ENCODE peak calls at places on chromosomes 13 and 19, in eight cellular contexts. One of them, this sample, is unnamed.

GRCh38 chr19:19040417-19040816 is 7.0 kb downstream of the ARMC6 start:
- DNase-seq in HTR-8/SVneo: no peak
- DNase-seq in kidney tubule cell: no peak
- DNase-seq in AG10803: peak; percentile 96
- DNase-seq in fibroblast of the aortic adventitia: peak; percentile 98
- DNase-seq in left colon: no peak
- DNase-seq in T-helper 2 cell treated with Interferon-gamma antibody and Interleukin-4, amounts not matched to agents 5 μg/mL and 100 μg/mL, for 36 hours: no peak
- DNase-seq in AG04450: peak; percentile 80
- DNase-seq in this sample: no peak

GRCh38 chr13:103194871-103195270 is 128.7 kb upstream of the SLC10A2 start:
- DNase-seq in HTR-8/SVneo: no peak
- DNase-seq in kidney tubule cell: no peak
- DNase-seq in AG10803: no peak
- DNase-seq in fibroblast of the aortic adventitia: no peak
- DNase-seq in left colon: no peak
- DNase-seq in T-helper 2 cell treated with Interferon-gamma antibody and Interleukin-4, amounts not matched to agents 5 μg/mL and 100 μg/mL, for 36 hours: no peak
- DNase-seq in AG04450: no peak
- DNase-seq in this sample: no peak

GRCh38 chr19:27733551-27734266 is 1479.2 kb downstream of the UQCRFS1 start:
- DNase-seq in HTR-8/SVneo: no peak
- DNase-seq in kidney tubule cell: peak; percentile 61
- DNase-seq in AG10803: no peak
- DNase-seq in fibroblast of the aortic adventitia: no peak
- DNase-seq in left colon: no peak
- DNase-seq in T-helper 2 cell treated with Interferon-gamma antibody and Interleukin-4, amounts not matched to agents 5 μg/mL and 100 μg/mL, for 36 hours: no peak
- DNase-seq in AG04450: no peak
- DNase-seq in this sample: no peak

GRCh38 chr19:3656073-3656746 is 29.6 kb upstream of the CACTIN start:
- DNase-seq in HTR-8/SVneo: peak; percentile 36
- DNase-seq in kidney tubule cell: no peak
- DNase-seq in AG10803: peak; percentile 66
- DNase-seq in fibroblast of the aortic adventitia: no peak
- DNase-seq in left colon: no peak
- DNase-seq in T-helper 2 cell treated with Interferon-gamma antibody and Interleukin-4, amounts not matched to agents 5 μg/mL and 100 μg/mL, for 36 hours: no peak
- DNase-seq in AG04450: no peak
- DNase-seq in this sample: no peak

GRCh38 chr13:20702945-20703784 is at the start of gene IL17D:
- DNase-seq in HTR-8/SVneo: no peak
- DNase-seq in kidney tubule cell: peak; percentile 28
- DNase-seq in AG10803: no peak
- DNase-seq in fibroblast of the aortic adventitia: no peak
- DNase-seq in left colon: no peak
- DNase-seq in T-helper 2 cell treated with Interferon-gamma antibody and Interleukin-4, amounts not matched to agents 5 μg/mL and 100 μg/mL, for 36 hours: peak; percentile 16
- DNase-seq in AG04450: no peak
- DNase-seq in this sample: peak; percentile 44

GRCh38 chr19:1718382-1719315 is 34.7 kb upstream of the ONECUT3 start:
- DNase-seq in HTR-8/SVneo: no peak
- DNase-seq in kidney tubule cell: no peak
- DNase-seq in AG10803: no peak
- DNase-seq in fibroblast of the aortic adventitia: no peak
- DNase-seq in left colon: no peak
- DNase-seq in T-helper 2 cell treated with Interferon-gamma antibody and Interleukin-4, amounts not matched to agents 5 μg/mL and 100 μg/mL, for 36 hours: no peak
- DNase-seq in AG04450: no peak
- DNase-seq in this sample: no peak

GRCh38 chr19:10699650-10700335 is 1.4 kb upstream of the QTRT1 start:
- DNase-seq in HTR-8/SVneo: peak; percentile 77
- DNase-seq in kidney tubule cell: peak; percentile 67
- DNase-seq in AG10803: peak; percentile 50
- DNase-seq in fibroblast of the aortic adventitia: peak; percentile 74
- DNase-seq in left colon: peak; percentile 46
- DNase-seq in T-helper 2 cell treated with Interferon-gamma antibody and Interleukin-4, amounts not matched to agents 5 μg/mL and 100 μg/mL, for 36 hours: peak; percentile 53
- DNase-seq in AG04450: peak; percentile 23
- DNase-seq in this sample: no peak

GRCh38 chr13:99051768-99052455 is 74.0 kb upstream of the DOCK9 start:
- DNase-seq in HTR-8/SVneo: no peak
- DNase-seq in kidney tubule cell: no peak
- DNase-seq in AG10803: no peak
- DNase-seq in fibroblast of the aortic adventitia: no peak
- DNase-seq in left colon: no peak
- DNase-seq in T-helper 2 cell treated with Interferon-gamma antibody and Interleukin-4, amounts not matched to agents 5 μg/mL and 100 μg/mL, for 36 hours: no peak
- DNase-seq in AG04450: no peak
- DNase-seq in this sample: no peak

GRCh38 chr13:27151798-27152599 is 19.6 kb downstream of the USP12 start:
- DNase-seq in HTR-8/SVneo: no peak
- DNase-seq in kidney tubule cell: peak; percentile 44
- DNase-seq in AG10803: no peak
- DNase-seq in fibroblast of the aortic adventitia: no peak
- DNase-seq in left colon: no peak
- DNase-seq in T-helper 2 cell treated with Interferon-gamma antibody and Interleukin-4, amounts not matched to agents 5 μg/mL and 100 μg/mL, for 36 hours: no peak
- DNase-seq in AG04450: no peak
- DNase-seq in this sample: no peak

GRCh38 chr13:91054902-91055301 is 292.6 kb upstream of the MIR17HG start:
- DNase-seq in HTR-8/SVneo: no peak
- DNase-seq in kidney tubule cell: no peak
- DNase-seq in AG10803: no peak
- DNase-seq in fibroblast of the aortic adventitia: no peak
- DNase-seq in left colon: no peak
- DNase-seq in T-helper 2 cell treated with Interferon-gamma antibody and Interleukin-4, amounts not matched to agents 5 μg/mL and 100 μg/mL, for 36 hours: no peak
- DNase-seq in AG04450: no peak
- DNase-seq in this sample: no peak

GRCh38 chr13:32318072-32318471 is 2.8 kb downstream of the BRCA2 start:
- DNase-seq in HTR-8/SVneo: no peak
- DNase-seq in kidney tubule cell: no peak
- DNase-seq in AG10803: peak; percentile 44
- DNase-seq in fibroblast of the aortic adventitia: no peak
- DNase-seq in left colon: no peak
- DNase-seq in T-helper 2 cell treated with Interferon-gamma antibody and Interleukin-4, amounts not matched to agents 5 μg/mL and 100 μg/mL, for 36 hours: no peak
- DNase-seq in AG04450: no peak
- DNase-seq in this sample: no peak

GRCh38 chr19:47247308-47247990 is 8.9 kb upstream of the CCDC9 start:
- DNase-seq in HTR-8/SVneo: no peak
- DNase-seq in kidney tubule cell: peak; percentile 73
- DNase-seq in AG10803: peak; percentile 79
- DNase-seq in fibroblast of the aortic adventitia: peak; percentile 85
- DNase-seq in left colon: no peak
- DNase-seq in T-helper 2 cell treated with Interferon-gamma antibody and Interleukin-4, amounts not matched to agents 5 μg/mL and 100 μg/mL, for 36 hours: peak; percentile 75
- DNase-seq in AG04450: peak; percentile 49
- DNase-seq in this sample: peak; percentile 16

GRCh38 chr19:14006766-14007562 is 844 bp upstream of the RFX1 start:
- DNase-seq in HTR-8/SVneo: peak; percentile 83
- DNase-seq in kidney tubule cell: no peak
- DNase-seq in AG10803: no peak
- DNase-seq in fibroblast of the aortic adventitia: no peak
- DNase-seq in left colon: no peak
- DNase-seq in T-helper 2 cell treated with Interferon-gamma antibody and Interleukin-4, amounts not matched to agents 5 μg/mL and 100 μg/mL, for 36 hours: no peak
- DNase-seq in AG04450: no peak
- DNase-seq in this sample: no peak

GRCh38 chr19:53091413-53091812 is 11.8 kb downstream of the ZNF160 start:
- DNase-seq in HTR-8/SVneo: no peak
- DNase-seq in kidney tubule cell: no peak
- DNase-seq in AG10803: no peak
- DNase-seq in fibroblast of the aortic adventitia: no peak
- DNase-seq in left colon: no peak
- DNase-seq in T-helper 2 cell treated with Interferon-gamma antibody and Interleukin-4, amounts not matched to agents 5 μg/mL and 100 μg/mL, for 36 hours: no peak
- DNase-seq in AG04450: no peak
- DNase-seq in this sample: no peak

GRCh38 chr13:50948576-50948975 is 39.0 kb downstream of the RNASEH2B start:
- DNase-seq in HTR-8/SVneo: no peak
- DNase-seq in kidney tubule cell: no peak
- DNase-seq in AG10803: peak; percentile 24
- DNase-seq in fibroblast of the aortic adventitia: peak; percentile 25
- DNase-seq in left colon: no peak
- DNase-seq in T-helper 2 cell treated with Interferon-gamma antibody and Interleukin-4, amounts not matched to agents 5 μg/mL and 100 μg/mL, for 36 hours: no peak
- DNase-seq in AG04450: no peak
- DNase-seq in this sample: no peak

GRCh38 chr13:94617389-94618000 is 15.8 kb downstream of the GPR180 start:
- DNase-seq in HTR-8/SVneo: no peak
- DNase-seq in kidney tubule cell: peak; percentile 20
- DNase-seq in AG10803: peak; percentile 13
- DNase-seq in fibroblast of the aortic adventitia: peak; percentile 47
- DNase-seq in left colon: no peak
- DNase-seq in T-helper 2 cell treated with Interferon-gamma antibody and Interleukin-4, amounts not matched to agents 5 μg/mL and 100 μg/mL, for 36 hours: no peak
- DNase-seq in AG04450: no peak
- DNase-seq in this sample: no peak

GRCh38 chr13:32426981-32427851 is 714 bp downstream of the N4BP2L1 start:
- DNase-seq in HTR-8/SVneo: no peak
- DNase-seq in kidney tubule cell: peak; percentile 18
- DNase-seq in AG10803: peak; percentile 17
- DNase-seq in fibroblast of the aortic adventitia: peak; percentile 13
- DNase-seq in left colon: peak; percentile 46
- DNase-seq in T-helper 2 cell treated with Interferon-gamma antibody and Interleukin-4, amounts not matched to agents 5 μg/mL and 100 μg/mL, for 36 hours: peak; percentile 59
- DNase-seq in AG04450: no peak
- DNase-seq in this sample: peak; percentile 50

GRCh38 chr19:12994701-12995595 is at the start of gene NFIX:
- DNase-seq in HTR-8/SVneo: no peak
- DNase-seq in kidney tubule cell: peak; percentile 70
- DNase-seq in AG10803: peak; percentile 68
- DNase-seq in fibroblast of the aortic adventitia: peak; percentile 62
- DNase-seq in left colon: peak; percentile 67
- DNase-seq in T-helper 2 cell treated with Interferon-gamma antibody and Interleukin-4, amounts not matched to agents 5 μg/mL and 100 μg/mL, for 36 hours: peak; percentile 59
- DNase-seq in AG04450: no peak
- DNase-seq in this sample: peak; percentile 29

GRCh38 chr19:41958367-41959055 is 610 bp downstream of the RABAC1 start:
- DNase-seq in HTR-8/SVneo: peak; percentile 73
- DNase-seq in kidney tubule cell: peak; percentile 76
- DNase-seq in AG10803: peak; percentile 64
- DNase-seq in fibroblast of the aortic adventitia: peak; percentile 53
- DNase-seq in left colon: peak; percentile 95
- DNase-seq in T-helper 2 cell treated with Interferon-gamma antibody and Interleukin-4, amounts not matched to agents 5 μg/mL and 100 μg/mL, for 36 hours: peak; percentile 84
- DNase-seq in AG04450: peak; percentile 13
- DNase-seq in this sample: peak; percentile 27

GRCh38 chr13:30053904-30054303 is 203.5 kb upstream of the UBL3 start:
- DNase-seq in HTR-8/SVneo: no peak
- DNase-seq in kidney tubule cell: no peak
- DNase-seq in AG10803: no peak
- DNase-seq in fibroblast of the aortic adventitia: no peak
- DNase-seq in left colon: no peak
- DNase-seq in T-helper 2 cell treated with Interferon-gamma antibody and Interleukin-4, amounts not matched to agents 5 μg/mL and 100 μg/mL, for 36 hours: no peak
- DNase-seq in AG04450: no peak
- DNase-seq in this sample: no peak

GRCh38 chr13:87919956-87920355 is 248.8 kb downstream of the SLITRK5 start:
- DNase-seq in HTR-8/SVneo: no peak
- DNase-seq in kidney tubule cell: no peak
- DNase-seq in AG10803: no peak
- DNase-seq in fibroblast of the aortic adventitia: no peak
- DNase-seq in left colon: no peak
- DNase-seq in T-helper 2 cell treated with Interferon-gamma antibody and Interleukin-4, amounts not matched to agents 5 μg/mL and 100 μg/mL, for 36 hours: no peak
- DNase-seq in AG04450: no peak
- DNase-seq in this sample: no peak

GRCh38 chr13:33910267-33910666 is 92.3 kb downstream of the RFC3 start:
- DNase-seq in HTR-8/SVneo: no peak
- DNase-seq in kidney tubule cell: no peak
- DNase-seq in AG10803: no peak
- DNase-seq in fibroblast of the aortic adventitia: no peak
- DNase-seq in left colon: no peak
- DNase-seq in T-helper 2 cell treated with Interferon-gamma antibody and Interleukin-4, amounts not matched to agents 5 μg/mL and 100 μg/mL, for 36 hours: no peak
- DNase-seq in AG04450: no peak
- DNase-seq in this sample: no peak

GRCh38 chr19:38304866-38305429 is 897 bp downstream of the C19orf33 start:
- DNase-seq in HTR-8/SVneo: no peak
- DNase-seq in kidney tubule cell: peak; percentile 94
- DNase-seq in AG10803: no peak
- DNase-seq in fibroblast of the aortic adventitia: no peak
- DNase-seq in left colon: peak; percentile 95
- DNase-seq in T-helper 2 cell treated with Interferon-gamma antibody and Interleukin-4, amounts not matched to agents 5 μg/mL and 100 μg/mL, for 36 hours: no peak
- DNase-seq in AG04450: no peak
- DNase-seq in this sample: no peak

GRCh38 chr19:35040826-35041547 is 534 bp upstream of the HPN start:
- DNase-seq in HTR-8/SVneo: no peak
- DNase-seq in kidney tubule cell: peak; percentile 49
- DNase-seq in AG10803: no peak
- DNase-seq in fibroblast of the aortic adventitia: peak; percentile 27
- DNase-seq in left colon: peak; percentile 77
- DNase-seq in T-helper 2 cell treated with Interferon-gamma antibody and Interleukin-4, amounts not matched to agents 5 μg/mL and 100 μg/mL, for 36 hours: no peak
- DNase-seq in AG04450: no peak
- DNase-seq in this sample: peak; percentile 68

GRCh38 chr19:11017275-11018035 is 56.6 kb downstream of the SMARCA4 start:
- DNase-seq in HTR-8/SVneo: no peak
- DNase-seq in kidney tubule cell: no peak
- DNase-seq in AG10803: no peak
- DNase-seq in fibroblast of the aortic adventitia: no peak
- DNase-seq in left colon: no peak
- DNase-seq in T-helper 2 cell treated with Interferon-gamma antibody and Interleukin-4, amounts not matched to agents 5 μg/mL and 100 μg/mL, for 36 hours: no peak
- DNase-seq in AG04450: no peak
- DNase-seq in this sample: no peak

GRCh38 chr13:45327253-45327954 is 13.6 kb downstream of the TPT1 start:
- DNase-seq in HTR-8/SVneo: no peak
- DNase-seq in kidney tubule cell: no peak
- DNase-seq in AG10803: no peak
- DNase-seq in fibroblast of the aortic adventitia: no peak
- DNase-seq in left colon: no peak
- DNase-seq in T-helper 2 cell treated with Interferon-gamma antibody and Interleukin-4, amounts not matched to agents 5 μg/mL and 100 μg/mL, for 36 hours: no peak
- DNase-seq in AG04450: no peak
- DNase-seq in this sample: no peak

GRCh38 chr19:40756502-40757110 is 5.6 kb downstream of the SNRPA start:
- DNase-seq in HTR-8/SVneo: no peak
- DNase-seq in kidney tubule cell: peak; percentile 28
- DNase-seq in AG10803: no peak
- DNase-seq in fibroblast of the aortic adventitia: no peak
- DNase-seq in left colon: no peak
- DNase-seq in T-helper 2 cell treated with Interferon-gamma antibody and Interleukin-4, amounts not matched to agents 5 μg/mL and 100 μg/mL, for 36 hours: peak; percentile 26
- DNase-seq in AG04450: no peak
- DNase-seq in this sample: no peak

GRCh38 chr19:1069009-1069779 is 2.2 kb downstream of the ARHGAP45 start:
- DNase-seq in HTR-8/SVneo: no peak
- DNase-seq in kidney tubule cell: peak; percentile 21
- DNase-seq in AG10803: no peak
- DNase-seq in fibroblast of the aortic adventitia: no peak
- DNase-seq in left colon: peak; percentile 81
- DNase-seq in T-helper 2 cell treated with Interferon-gamma antibody and Interleukin-4, amounts not matched to agents 5 μg/mL and 100 μg/mL, for 36 hours: peak; percentile 57
- DNase-seq in AG04450: no peak
- DNase-seq in this sample: peak; percentile 43